ENCODE peak calls at places on chromosomes 12 and 14, in eight cellular contexts. I, B, T, C, W, G, Z and J are unnamed samples.

GRCh38 chr14:68392393-68393085 is 400.3 kb downstream of the ZFP36L1 start:
- DNase-seq in C (no peak), I (no peak), B (no peak), T (no peak), Z (peak; percentile 56), G (peak; percentile 63), W (peak; percentile 31), J (peak; percentile 85)

GRCh38 chr12:122517877-122518276 is 8.9 kb downstream of the RSRC2 start:
- DNase-seq in C (peak; percentile 42), B (no peak), G (no peak), T (no peak), I (no peak), Z (peak; percentile 99), W (no peak), J (no peak)

GRCh38 chr12:89040146-89040964 is 311.9 kb downstream of the DUSP6 start:
- DNase-seq in G (peak; percentile 72), B (no peak), W (peak; percentile 33), T (no peak), C (no peak), Z (peak; percentile 97), I (no peak), J (no peak)

GRCh38 chr12:132222096-132222807 is 78.0 kb downstream of the NOC4L start:
- DNase-seq in C (peak; percentile 28), T (no peak), Z (peak; percentile 4), W (no peak), G (peak; percentile 67), I (peak; percentile 59), B (no peak), J (no peak)

GRCh38 chr14:63524537-63525155 is 18.5 kb downstream of the PPP2R5E start:
- DNase-seq in Z (no peak), B (no peak), I (peak; percentile 66), G (no peak), T (no peak), C (no peak), W (no peak), J (no peak)

GRCh38 chr12:126708492-126708896 is 1558.5 kb upstream of the TMEM132C start:
- DNase-seq in I (no peak), C (no peak), B (no peak), G (no peak), W (no peak), T (no peak), Z (no peak), J (peak; percentile 1)

GRCh38 chr12:38157933-38158401 is 158.6 kb upstream of the ALG10B start:
- DNase-seq in T (no peak), W (no peak), C (no peak), I (no peak), B (no peak), G (peak; percentile 70), Z (no peak), J (no peak)

GRCh38 chr14:32121948-32122347 is 44.8 kb downstream of the ARHGAP5 start:
- DNase-seq in C (no peak), I (no peak), Z (no peak), G (no peak), T (no peak), B (no peak), W (no peak), J (no peak)

GRCh38 chr12:49674318-49674985 is 32.8 kb downstream of the FMNL3 start:
- DNase-seq in B (no peak), I (no peak), W (no peak), C (peak; percentile 47), T (no peak), G (no peak), Z (peak; percentile 25), J (peak; percentile 56)

GRCh38 chr14:77055981-77056380 is 27.5 kb upstream of the IRF2BPL start:
- DNase-seq in W (no peak), B (no peak), Z (no peak), C (no peak), T (no peak), G (no peak), I (no peak), J (no peak)

GRCh38 chr14:64704145-64704742 is at the start of gene PLEKHG3:
- DNase-seq in B (peak; percentile 74), W (peak; percentile 87), C (peak; percentile 91), I (peak; percentile 81), Z (peak; percentile 75), T (peak; percentile 78), G (peak; percentile 94), J (peak; percentile 69)

GRCh38 chr14:22387776-22388241 is 201.2 kb downstream of the DAD1 start:
- DNase-seq in G (peak; percentile 71), W (no peak), C (no peak), T (no peak), B (no peak), I (no peak), Z (no peak), J (no peak)

GRCh38 chr12:70849265-70849960 is 71.1 kb downstream of the PTPRR start:
- DNase-seq in W (no peak), C (peak; percentile 52), Z (peak; percentile 10), T (peak; percentile 2), B (no peak), G (no peak), I (no peak), J (peak; percentile 66)

GRCh38 chr14:91573894-91574837 is 64.1 kb upstream of the PPP4R3A start:
- DNase-seq in I (peak; percentile 88), C (peak; percentile 73), T (no peak), G (peak; percentile 91), Z (peak; percentile 1), W (peak; percentile 62), B (peak; percentile 31), J (no peak)

GRCh38 chr14:79043194-79043889 is 873.2 kb downstream of the NRXN3 start:
- DNase-seq in G (peak; percentile 75), C (no peak), W (no peak), Z (no peak), B (no peak), T (no peak), I (no peak), J (no peak)

GRCh38 chr12:712172-712863 is 40.1 kb upstream of the WNK1 start:
- DNase-seq in C (no peak), I (no peak), B (no peak), T (no peak), G (peak; percentile 82), W (no peak), Z (no peak), J (peak; percentile 89)

GRCh38 chr12:106082216-106083175 is 56.3 kb downstream of the NUAK1 start:
- DNase-seq in C (no peak), W (no peak), B (no peak), T (no peak), G (peak; percentile 54), I (no peak), Z (no peak), J (no peak)

GRCh38 chr14:68884031-68885030 is 91.5 kb upstream of the ZFP36L1 start:
- DNase-seq in Z (peak; percentile 79), B (no peak), G (peak; percentile 75), C (peak; percentile 84), W (no peak), T (no peak), I (no peak), J (peak; percentile 20)

GRCh38 chr14:66443158-66443695 is 42.9 kb upstream of the CCDC196 start:
- DNase-seq in B (no peak), C (no peak), Z (peak; percentile 17), T (no peak), I (no peak), G (no peak), W (no peak), J (peak; percentile 6)

GRCh38 chr14:56333361-56334279 is 215.4 kb downstream of the PELI2 start:
- DNase-seq in T (no peak), I (peak; percentile 10), G (no peak), Z (peak; percentile 80), W (no peak), C (peak; percentile 64), B (no peak), J (peak; percentile 32)

GRCh38 chr12:12327802-12328201 is 22.2 kb downstream of the MANSC1 start:
- DNase-seq in C (peak; percentile 70), W (no peak), B (peak; percentile 21), T (peak; percentile 40), Z (peak; percentile 64), G (no peak), I (peak; percentile 22), J (peak; percentile 82)

GRCh38 chr14:99590746-99591555 is 13.1 kb downstream of the CCDC85C start:
- DNase-seq in G (no peak), I (peak; percentile 34), W (no peak), T (no peak), C (peak; percentile 67), B (no peak), Z (peak; percentile 50), J (no peak)

GRCh38 chr14:22561661-22562579 is 27.1 kb downstream of the DAD1 start:
- DNase-seq in W (no peak), I (no peak), B (no peak), T (no peak), G (no peak), C (no peak), Z (no peak), J (no peak)

GRCh38 chr12:94150483-94151225 is 2.3 kb downstream of the PLXNC1 start:
- DNase-seq in I (no peak), Z (no peak), C (no peak), T (no peak), W (peak; percentile 31), B (no peak), G (peak; percentile 78), J (no peak)

GRCh38 chr12:68334136-68334535 is 2.0 kb upstream of the MDM1 start:
- DNase-seq in W (no peak), C (no peak), G (no peak), T (no peak), I (peak; percentile 32), B (no peak), Z (no peak), J (peak; percentile 48)

GRCh38 chr12:116714175-116714574 is 23.7 kb downstream of the SPRING1 start:
- DNase-seq in W (no peak), Z (no peak), G (no peak), B (no peak), I (no peak), T (no peak), C (no peak), J (no peak)

GRCh38 chr12:24921251-24922038 is 27.5 kb downstream of the BCAT1 start:
- DNase-seq in W (no peak), G (no peak), Z (peak; percentile 48), T (no peak), I (no peak), B (no peak), C (peak; percentile 33), J (no peak)

GRCh38 chr12:1796515-1797010 is 23.8 kb upstream of the LRTM2 start:
- DNase-seq in G (no peak), I (no peak), W (peak; percentile 45), Z (peak; percentile 21), T (no peak), C (peak; percentile 63), B (no peak), J (no peak)

GRCh38 chr12:3137268-3137761 is 60.1 kb downstream of the TSPAN9 start:
- DNase-seq in B (peak; percentile 25), T (no peak), C (peak; percentile 73), W (no peak), Z (no peak), G (no peak), I (no peak), J (no peak)

GRCh38 chr14:77653473-77653872 is 37.0 kb upstream of the SPTLC2 start:
- DNase-seq in Z (no peak), B (peak; percentile 8), I (no peak), T (no peak), G (no peak), C (no peak), W (no peak), J (no peak)

GRCh38 chr12:11941601-11942360 is 129.0 kb upstream of the BCL2L14 start:
- DNase-seq in B (no peak), C (peak; percentile 84), T (no peak), G (no peak), I (peak; percentile 32), Z (peak; percentile 28), W (peak; percentile 50), J (no peak)

GRCh38 chr12:53062011-53062961 is 12.4 kb downstream of the TNS2 start:
- DNase-seq in B (no peak), W (no peak), Z (no peak), I (no peak), G (peak; percentile 54), C (no peak), T (no peak), J (no peak)

GRCh38 chr12:116346222-116346621 is 68.7 kb upstream of the MED13L start:
- DNase-seq in W (no peak), T (no peak), B (no peak), C (no peak), Z (peak; percentile 65), I (no peak), G (no peak), J (no peak)

GRCh38 chr14:91374897-91375747 is 42.5 kb downstream of the CCDC88C start:
- DNase-seq in T (no peak), Z (no peak), G (peak; percentile 83), W (peak; percentile 76), C (no peak), B (no peak), I (no peak), J (no peak)